ENCODE peak calls at places on chromosomes 3 and 15, in nine cellular contexts. One of them, this sample, is unnamed.

GRCh38 chr3:53377794-53378193 is 30.5 kb upstream of the DCP1A start:
- DNase-seq in neural progenitor cell: no peak
- DNase-seq in NCI-H524: no peak
- DNase-seq in Right ventricle myocardium superior: no peak
- DNase-seq in neural crest cell: no peak
- DNase-seq in cerebellum: no peak
- DNase-seq in frontal cortex: no peak
- DNase-seq in hepatocyte: no peak
- DNase-seq in left cardiac atrium: no peak
- DNase-seq in this sample: no peak

GRCh38 chr15:56719021-56719612 is 14.2 kb downstream of the ZNF280D start:
- DNase-seq in neural progenitor cell: no peak
- DNase-seq in NCI-H524: no peak
- DNase-seq in Right ventricle myocardium superior: no peak
- DNase-seq in neural crest cell: no peak
- DNase-seq in cerebellum: no peak
- DNase-seq in frontal cortex: no peak
- DNase-seq in hepatocyte: no peak
- DNase-seq in left cardiac atrium: no peak
- DNase-seq in this sample: no peak

GRCh38 chr3:40971191-40972168 is 227.8 kb upstream of the CTNNB1 start:
- DNase-seq in neural progenitor cell: no peak
- DNase-seq in NCI-H524: no peak
- DNase-seq in Right ventricle myocardium superior: peak; percentile 69
- DNase-seq in neural crest cell: no peak
- DNase-seq in cerebellum: no peak
- DNase-seq in frontal cortex: peak; percentile 32
- DNase-seq in hepatocyte: peak; percentile 76
- DNase-seq in left cardiac atrium: peak; percentile 84
- DNase-seq in this sample: peak; percentile 90

GRCh38 chr3:143957447-143957846 is 14.2 kb upstream of the DIPK2A start:
- DNase-seq in neural progenitor cell: no peak
- DNase-seq in NCI-H524: no peak
- DNase-seq in Right ventricle myocardium superior: no peak
- DNase-seq in neural crest cell: no peak
- DNase-seq in cerebellum: no peak
- DNase-seq in frontal cortex: no peak
- DNase-seq in hepatocyte: no peak
- DNase-seq in left cardiac atrium: no peak
- DNase-seq in this sample: no peak

GRCh38 chr3:115659861-115660260 is 36.6 kb downstream of the GAP43 start:
- DNase-seq in neural progenitor cell: no peak
- DNase-seq in NCI-H524: no peak
- DNase-seq in Right ventricle myocardium superior: no peak
- DNase-seq in neural crest cell: no peak
- DNase-seq in cerebellum: no peak
- DNase-seq in frontal cortex: no peak
- DNase-seq in hepatocyte: no peak
- DNase-seq in left cardiac atrium: no peak
- DNase-seq in this sample: no peak

GRCh38 chr15:50774450-50774849 is 8.9 kb upstream of the SPPL2A start:
- DNase-seq in neural progenitor cell: no peak
- DNase-seq in NCI-H524: no peak
- DNase-seq in Right ventricle myocardium superior: no peak
- DNase-seq in neural crest cell: no peak
- DNase-seq in cerebellum: no peak
- DNase-seq in frontal cortex: no peak
- DNase-seq in hepatocyte: peak; percentile 46
- DNase-seq in left cardiac atrium: no peak
- DNase-seq in this sample: no peak

GRCh38 chr3:126370606-126371005 is 13.4 kb upstream of the KLF15 start:
- DNase-seq in neural progenitor cell: no peak
- DNase-seq in NCI-H524: no peak
- DNase-seq in Right ventricle myocardium superior: peak; percentile 25
- DNase-seq in neural crest cell: no peak
- DNase-seq in cerebellum: no peak
- DNase-seq in frontal cortex: no peak
- DNase-seq in hepatocyte: no peak
- DNase-seq in left cardiac atrium: no peak
- DNase-seq in this sample: no peak

GRCh38 chr3:188316021-188316722 is 162.2 kb downstream of the LPP start:
- DNase-seq in neural progenitor cell: no peak
- DNase-seq in NCI-H524: no peak
- DNase-seq in Right ventricle myocardium superior: no peak
- DNase-seq in neural crest cell: no peak
- DNase-seq in cerebellum: no peak
- DNase-seq in frontal cortex: no peak
- DNase-seq in hepatocyte: no peak
- DNase-seq in left cardiac atrium: no peak
- DNase-seq in this sample: no peak

GRCh38 chr3:189590223-189590622 is 41.0 kb upstream of the TP63 start:
- DNase-seq in neural progenitor cell: no peak
- DNase-seq in NCI-H524: no peak
- DNase-seq in Right ventricle myocardium superior: no peak
- DNase-seq in neural crest cell: no peak
- DNase-seq in cerebellum: no peak
- DNase-seq in frontal cortex: no peak
- DNase-seq in hepatocyte: no peak
- DNase-seq in left cardiac atrium: no peak
- DNase-seq in this sample: no peak